ENCODE peak calls at places on chromosomes 4 and X, in four cellular contexts. V is OCI-LY7, M is heart right ventricle, L is natural killer cell. Y is an unnamed sample.

GRCh38 chr4:78864405-78865024 is 74.7 kb downstream of the PAQR3 start:
- DNase-seq in V (peak; percentile 86), M (no peak), L (no peak), Y (peak; percentile 21)

GRCh38 chr4:144300616-144301015 is 160.1 kb upstream of the GYPA start:
- DNase-seq in V (no peak), L (no peak), M (no peak), Y (no peak)

GRCh38 chr4:147740176-147740575 is 8.3 kb downstream of the ARHGAP10 start:
- DNase-seq in L (no peak), M (no peak), V (no peak), Y (no peak)

GRCh38 chrX:31091819-31092218 is 20.0 kb upstream of the FTHL17 start:
- DNase-seq in V (no peak), M (no peak), L (no peak), Y (no peak)

GRCh38 chrX:9677098-9677739 is 88.4 kb downstream of the GPR143 start:
- DNase-seq in V (no peak), L (no peak), M (peak; percentile 16), Y (no peak)

GRCh38 chrX:105701310-105702052 is 120.9 kb upstream of the NRK start:
- DNase-seq in V (no peak), L (no peak), M (no peak), Y (no peak)

GRCh38 chrX:107107459-107107858 is 11.2 kb downstream of the RBM41 start:
- DNase-seq in V (no peak), L (no peak), M (no peak), Y (no peak)

GRCh38 chr4:74188912-74189311 is 31.0 kb downstream of the MTHFD2L start:
- DNase-seq in M (no peak), L (no peak), V (no peak), Y (no peak)

GRCh38 chrX:9614016-9614415 is 149.2 kb downstream of the TBL1X start:
- DNase-seq in L (no peak), M (no peak), V (no peak), Y (no peak)

GRCh38 chrX:93875621-93876282 is 201.7 kb downstream of the FAM133A start:
- DNase-seq in L (no peak), M (no peak), V (no peak), Y (no peak)

GRCh38 chrX:122641826-122642225 is 542.3 kb upstream of the GRIA3 start:
- DNase-seq in M (no peak), V (no peak), L (no peak), Y (no peak)

GRCh38 chrX:154443479-154443910 is 446 bp upstream of the FAM50A start:
- DNase-seq in V (no peak), L (no peak), M (no peak), Y (no peak)

GRCh38 chr4:123121241-123121907 is 199.0 kb upstream of the NUDT6 start:
- DNase-seq in M (no peak), L (no peak), V (no peak), Y (no peak)

GRCh38 chrX:114071412-114071811 is 512.5 kb upstream of the HTR2C start:
- DNase-seq in M (no peak), L (no peak), V (no peak), Y (no peak)

GRCh38 chr4:74092957-74093356 is 6.0 kb downstream of the CXCL2 start:
- DNase-seq in M (no peak), V (no peak), L (no peak), Y (no peak)

GRCh38 chrX:55206152-55206941 is 13.8 kb upstream of the PAGE5 start:
- DNase-seq in M (no peak), V (no peak), L (no peak), Y (no peak)

DNA sequence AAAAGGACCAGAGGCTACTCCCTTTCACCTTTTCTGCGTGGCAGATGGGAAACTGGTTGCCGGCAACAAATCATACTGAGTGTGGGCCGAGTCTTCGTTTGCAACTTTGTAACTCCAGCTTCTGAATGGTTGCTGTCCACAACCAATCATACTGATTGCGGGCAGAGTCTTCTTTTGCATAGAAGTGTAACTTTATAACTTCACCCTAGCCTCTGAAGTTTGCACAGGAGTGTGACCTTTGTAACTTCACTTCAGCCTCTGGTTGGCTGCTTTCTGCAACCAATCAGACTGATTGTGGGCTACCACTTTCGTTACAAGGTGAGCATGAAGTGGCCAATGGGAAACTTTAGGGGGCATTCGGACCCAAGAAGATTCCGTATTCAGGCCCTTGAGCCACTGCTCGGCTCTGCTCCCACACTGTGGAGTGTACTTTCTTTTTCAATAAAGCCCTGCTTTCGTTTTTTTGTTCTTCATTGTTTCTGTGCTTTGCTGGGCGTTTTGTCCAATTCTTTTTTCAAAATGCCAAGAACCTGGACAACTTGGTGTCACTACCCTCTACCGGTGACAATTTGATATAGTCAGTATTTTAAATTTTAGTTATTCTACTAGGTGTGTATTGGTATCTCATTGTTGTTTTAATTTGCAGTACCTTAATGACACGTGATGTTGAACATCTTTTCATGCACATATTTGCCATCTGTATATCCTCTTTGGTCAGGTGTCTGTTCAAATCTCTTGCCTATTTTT is 9.0 kb upstream of the PAGE5 start:
- DNase-seq in M (no peak), V (no peak), L (no peak), Y (no peak)
- TF ChIP-seq CTCF in M (no peak), V (no peak), L (no peak), Y (no peak)

GRCh38 chr4:4664234-4664633 is 122.4 kb upstream of the STX18 start:
- DNase-seq in M (no peak), V (no peak), L (no peak), Y (no peak)
- TF ChIP-seq CTCF in M (no peak), V (no peak), L (no peak), Y (no peak)

GRCh38 chr4:112178731-112179130 is 33.5 kb downstream of the FAM241A start:
- DNase-seq in M (no peak), L (no peak), V (no peak), Y (no peak)
- TF ChIP-seq CTCF in M (no peak), L (no peak), V (no peak), Y (no peak)

DNA sequence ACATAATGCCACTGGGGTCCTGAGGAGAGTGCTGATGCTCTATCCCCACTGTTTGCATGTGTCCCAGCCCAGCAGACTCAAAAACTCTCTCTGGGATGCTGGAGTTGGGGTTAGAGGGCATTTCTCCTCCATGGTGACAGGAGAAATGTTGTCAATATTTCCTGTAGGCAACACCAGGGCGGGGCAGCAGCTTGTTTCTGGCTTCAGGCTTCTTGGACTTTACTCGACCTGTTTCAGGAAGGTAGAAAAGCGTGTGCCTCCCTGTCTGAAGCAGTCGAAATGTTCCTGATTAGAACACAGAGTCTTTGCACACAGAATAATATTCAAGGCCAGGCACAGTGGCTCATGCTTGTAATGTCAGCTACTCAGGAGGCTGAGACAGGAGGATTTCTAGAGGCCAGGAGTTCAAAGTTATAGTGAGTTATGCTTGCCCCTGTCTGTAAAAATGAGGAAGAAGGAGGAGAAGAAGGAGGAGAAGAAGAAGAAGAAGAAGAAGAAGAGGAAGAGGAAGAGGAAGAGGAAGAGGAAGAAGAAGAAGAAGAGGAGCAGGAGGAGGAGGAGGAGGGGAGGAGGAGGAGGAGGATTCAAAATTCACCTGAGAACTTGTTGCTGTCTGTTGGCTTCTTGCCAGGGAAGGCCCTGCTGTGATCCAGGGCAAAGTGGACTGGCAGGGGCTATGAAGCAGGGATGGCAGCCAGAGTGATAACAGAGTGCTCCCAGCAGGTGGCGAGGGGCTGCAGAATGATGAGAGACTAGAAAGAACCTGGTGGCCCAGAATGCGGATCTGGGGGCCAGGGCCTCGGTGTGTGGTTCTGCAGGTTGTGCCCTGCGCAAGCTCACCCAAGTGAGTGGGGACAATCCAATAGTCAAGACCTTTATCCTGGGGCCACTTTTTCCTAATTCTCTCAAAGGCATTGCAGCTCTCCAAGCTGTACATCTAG is 82.9 kb downstream of the RTL5 start:
- DNase-seq in L (peak; percentile 18), V (no peak), M (no peak), Y (no peak)
- TF ChIP-seq CTCF in L (no peak), V (no peak), M (no peak), Y (no peak)

GRCh38 chrX:152912121-152912520 is 14.3 kb downstream of the ZNF185 start:
- DNase-seq in V (no peak), L (no peak), M (no peak), Y (peak; percentile 22)
- TF ChIP-seq CTCF in V (peak; percentile 32), L (no peak), M (no peak), Y (no peak)

DNA sequence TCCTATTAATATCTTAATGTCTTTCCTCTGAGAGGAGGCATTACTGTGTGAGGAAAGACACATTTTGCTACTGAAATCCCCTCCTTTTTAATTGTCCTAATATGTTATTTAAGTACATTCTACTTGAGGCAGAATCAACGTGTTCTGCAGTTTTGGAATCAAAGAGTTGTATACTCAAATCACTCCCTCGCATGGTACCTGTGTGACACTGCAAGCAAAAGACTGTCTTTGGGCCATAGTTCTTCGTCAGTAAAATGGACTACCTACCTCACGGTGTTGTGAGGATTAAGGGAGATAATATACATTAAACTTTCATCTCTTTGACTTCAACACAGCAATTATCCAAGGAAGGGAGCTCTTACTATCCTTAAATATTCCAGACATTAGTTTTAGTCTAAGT is 61.5 kb downstream of the TIGD2 start:
- DNase-seq in L (no peak), V (no peak), M (no peak), Y (no peak)
- TF ChIP-seq CTCF in L (no peak), V (no peak), M (no peak), Y (no peak)

GRCh38 chrX:7943600-7944245 is 16.5 kb upstream of the PNPLA4 start:
- DNase-seq in M (no peak), L (no peak), V (no peak), Y (no peak)

GRCh38 chrX:7946960-7947359 is 19.7 kb upstream of the PNPLA4 start:
- DNase-seq in V (no peak), L (no peak), M (no peak), Y (no peak)

GRCh38 chrX:7941390-7942042 is 14.3 kb upstream of the PNPLA4 start:
- DNase-seq in M (no peak), V (peak; percentile 9), L (no peak), Y (peak; percentile 9)
- TF ChIP-seq CTCF in M (peak; percentile 23), V (peak; percentile 68), L (no peak), Y (no peak)

Y was measured in endothelial cell.